ENCODE peak calls at places on chromosomes 11 and 22, in seven cellular contexts. W is HEK293T; F is stimulated activated CD8-positive, alpha-beta memory T cell treated with anti-CD3 and anti-CD28 coated beads, Interleukin-15, amount 100 ng/mL, for 1 hour; V is type B pancreatic cell; I is A673; D is hippocampal formation; U is smooth muscle cell of the brain vasculature. Z is an unnamed sample.

GRCh38 chr11:10454902-10455631 is at the start of gene AMPD3:
- DNase-seq in I (no peak), F (no peak), D (no peak), U (peak), W (peak), V (no peak), Z (no peak)

GRCh38 chr11:110921742-110922200 is 209.5 kb upstream of the ARHGAP20 start:
- DNase-seq in V (no peak), W (no peak), I (peak), U (no peak), D (no peak), F (no peak), Z (no peak)

GRCh38 chr11:124069429-124070401 is 28.6 kb upstream of the OR10G7 start:
- DNase-seq in W (peak), D (no peak), F (no peak), U (no peak), V (no peak), I (peak), Z (peak)

GRCh38 chr22:26927841-26928240 is 270.5 kb downstream of the MIAT start:
- DNase-seq in U (no peak), W (no peak), I (no peak), D (no peak), F (no peak), V (no peak), Z (no peak)

GRCh38 chr22:36922752-36923457 is 9.5 kb downstream of the CSF2RB start:
- DNase-seq in F (no peak), D (no peak), W (no peak), V (no peak), I (no peak), U (no peak), Z (no peak)

GRCh38 chr11:16669799-16670415 is 68.5 kb upstream of the C11orf58 start:
- DNase-seq in F (no peak), I (peak), D (no peak), V (no peak), W (no peak), U (no peak), Z (no peak)

GRCh38 chr11:46294365-46295309 is 17.2 kb downstream of the CREB3L1 start:
- DNase-seq in U (no peak), F (no peak), D (no peak), W (no peak), V (no peak), I (no peak), Z (no peak)

GRCh38 chr11:12042215-12042676 is 33.8 kb upstream of the DKK3 start:
- DNase-seq in W (no peak), F (no peak), V (no peak), U (no peak), D (no peak), I (peak), Z (peak)

GRCh38 chr11:61532136-61533038 is 23.8 kb downstream of the LRRC10B start:
- DNase-seq in I (peak), V (no peak), F (peak), U (no peak), W (peak), D (no peak), Z (no peak)

GRCh38 chr11:77089004-77089545 is 13.6 kb upstream of the OMP start:
- DNase-seq in I (no peak), F (no peak), D (no peak), W (no peak), U (no peak), V (no peak), Z (no peak)

GRCh38 chr11:73308003-73308962 is at the start of gene ARHGEF17:
- DNase-seq in U (no peak), I (peak), V (peak), D (no peak), W (peak), F (no peak), Z (peak)

GRCh38 chr11:130156108-130157022 is 3.2 kb upstream of the ST14 start:
- DNase-seq in I (no peak), F (no peak), V (no peak), W (no peak), D (no peak), U (no peak), Z (no peak)

GRCh38 chr22:35708453-35708852 is 9.2 kb upstream of the APOL5 start:
- DNase-seq in V (no peak), I (no peak), D (no peak), W (no peak), F (no peak), U (peak), Z (no peak)

GRCh38 chr11:116986521-116987105 is 111.6 kb downstream of the SIK3 start:
- DNase-seq in I (no peak), W (no peak), D (no peak), F (no peak), U (no peak), V (no peak), Z (no peak)

GRCh38 chr11:59678813-59679165 is 10.0 kb upstream of the PATL1 start:
- DNase-seq in W (no peak), U (no peak), D (no peak), I (peak), V (no peak), F (no peak), Z (no peak)

GRCh38 chr11:12029738-12030363 is 21.4 kb upstream of the DKK3 start:
- DNase-seq in V (no peak), W (no peak), F (no peak), U (no peak), I (no peak), D (no peak), Z (no peak)

GRCh38 chr11:62444271-62444833 is 25.5 kb downstream of the SCGB1A1 start:
- DNase-seq in I (peak), F (no peak), W (no peak), D (peak), V (no peak), U (peak), Z (no peak)

GRCh38 chr11:69707156-69707555 is 3.3 kb upstream of the FGF19 start:
- DNase-seq in D (no peak), I (peak), V (no peak), F (no peak), U (no peak), W (no peak), Z (no peak)

GRCh38 chr22:49266561-49267519 is 560.8 kb downstream of the BRD1 start:
- DNase-seq in U (no peak), W (no peak), D (no peak), I (no peak), F (no peak), V (peak), Z (no peak)

GRCh38 chr22:41367680-41368542 is 13.8 kb upstream of the TEF start:
- DNase-seq in F (no peak), I (no peak), D (peak), U (no peak), W (no peak), V (no peak), Z (no peak)

GRCh38 chr11:70899616-70900015 is 352.8 kb downstream of the SHANK2 start:
- DNase-seq in W (no peak), D (no peak), V (no peak), U (no peak), I (no peak), F (no peak), Z (no peak)

GRCh38 chr11:94800394-94800793 is 32.2 kb downstream of the AMOTL1 start:
- DNase-seq in U (no peak), D (peak), V (no peak), F (no peak), I (no peak), W (no peak), Z (no peak)

GRCh38 chr11:2734181-2735052 is 34.6 kb upstream of the KCNQ1OT1 start:
- DNase-seq in W (no peak), V (no peak), F (no peak), D (no peak), I (no peak), U (no peak), Z (no peak)

GRCh38 chr22:28812491-28812890 is 12.1 kb upstream of the XBP1 start:
- DNase-seq in F (no peak), V (no peak), W (no peak), I (no peak), D (no peak), U (no peak), Z (no peak)

Z was measured in pulmonary artery endothelial cell.